ENCODE peak calls at places on chromosomes 1 and 21, in four cellular contexts. W, B, K and O are unnamed samples.

GRCh38 chr1:193013005-193013404 is 46.2 kb downstream of the UCHL5 start:
- DNase-seq in W (no peak), B (no peak), K (no peak), O (no peak)

GRCh38 chr1:74937176-74937575 is 197.0 kb upstream of the LHX8 start:
- DNase-seq in W (no peak), B (no peak), K (no peak), O (peak)

GRCh38 chr1:226181996-226182714 is 4.4 kb downstream of the ACBD3 start:
- DNase-seq in W (peak), B (peak), K (peak), O (peak)

GRCh38 chr1:157993179-157994080 is at the start of gene KIRREL1:
- DNase-seq in W (peak), B (peak), K (peak), O (peak)

GRCh38 chr1:155286544-155286943 is 9.3 kb downstream of the HCN3 start:
- DNase-seq in W (no peak), B (no peak), K (no peak), O (no peak)

GRCh38 chr1:192866224-192866868 is 57.5 kb downstream of the RGS2 start:
- DNase-seq in W (no peak), B (no peak), K (no peak), O (no peak)

GRCh38 chr1:55559802-55560201 is 344.6 kb upstream of the USP24 start:
- DNase-seq in W (no peak), B (no peak), K (no peak), O (peak)

GRCh38 chr1:37315236-37315870 is 159.0 kb upstream of the ZC3H12A start:
- DNase-seq in W (no peak), B (no peak), K (no peak), O (no peak)

GRCh38 chr1:202367200-202367742 is 18.8 kb downstream of the PPP1R12B start:
- DNase-seq in W (no peak), B (no peak), K (no peak), O (no peak)

GRCh38 chr1:246724001-246724724 is at the start of gene SCCPDH:
- DNase-seq in W (peak), B (peak), K (peak), O (peak)

GRCh38 chr1:175078629-175079028 is 11.0 kb downstream of the TNN start:
- DNase-seq in W (no peak), B (no peak), K (no peak), O (no peak)

GRCh38 chr1:32351859-32352745 is 10.2 kb downstream of the FAM229A start:
- DNase-seq in W (peak), B (peak), K (peak), O (peak)
- TF ChIP-seq POLR2A in W (no peak), B (no peak), K (no peak), O (no peak)

GRCh38 chr1:23367791-23368561 is 1.7 kb downstream of the ZNF436 start:
- DNase-seq in W (peak), B (peak), K (peak), O (peak)
- TF ChIP-seq POLR2A in W (no peak), B (peak), K (peak), O (peak)

GRCh38 chr21:39348355-39349210 is at the start of gene HMGN1:
- DNase-seq in W (peak), B (peak), K (peak), O (peak)

GRCh38 chr21:39347537-39347936 is 1.4 kb downstream of the HMGN1 start:
- DNase-seq in W (no peak), B (no peak), K (no peak), O (no peak)

GRCh38 chr21:39350094-39351006 is 1.5 kb upstream of the HMGN1 start:
- DNase-seq in W (no peak), B (no peak), K (no peak), O (no peak)

GRCh38 chr21:39348040-39348354 is 891 bp downstream of the HMGN1 start:
- DNase-seq in W (no peak), B (no peak), K (no peak), O (no peak)

DNA sequence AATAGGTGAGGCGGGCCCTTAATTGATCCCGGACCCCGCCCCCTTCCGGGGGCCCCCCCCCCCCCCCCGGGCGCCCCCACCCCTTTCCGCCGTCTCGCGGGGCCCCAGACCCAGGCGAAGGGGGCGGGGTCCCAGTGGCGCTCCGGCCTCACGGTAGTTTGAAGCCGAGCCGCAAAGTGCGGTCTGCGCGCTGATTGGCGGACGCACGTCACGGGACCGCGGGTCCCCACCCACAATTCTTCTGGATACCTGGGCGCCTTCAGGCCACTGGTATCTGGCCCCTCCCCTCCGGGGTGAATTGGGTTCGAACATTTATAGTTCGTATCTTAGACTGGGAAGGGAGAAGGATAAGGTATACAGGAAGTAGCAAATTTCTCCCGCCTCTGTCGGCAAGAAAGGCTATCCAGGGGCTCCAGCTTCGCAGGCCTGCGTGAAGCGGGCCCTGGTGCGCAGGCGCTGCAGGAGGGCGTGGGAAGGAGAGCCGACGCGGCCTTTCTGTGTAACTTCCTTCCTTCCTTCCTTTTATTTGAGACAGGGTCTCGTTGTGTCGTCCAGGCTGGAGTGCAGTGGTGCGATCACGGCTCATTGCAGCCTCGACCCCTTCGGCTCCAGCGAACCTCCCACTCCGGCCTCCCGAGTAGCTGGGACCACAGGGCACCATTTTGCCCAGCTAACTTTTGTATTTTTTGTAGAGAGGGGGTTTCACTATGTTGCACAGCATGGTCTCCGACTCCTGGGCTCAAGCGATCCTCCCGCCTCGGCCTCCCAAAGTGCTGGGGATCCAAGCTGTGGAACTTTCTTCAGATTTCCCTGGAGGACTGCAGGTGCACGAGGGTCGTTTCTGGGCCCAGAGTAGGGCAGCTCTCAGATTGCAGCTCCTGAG is 564 bp upstream of the HMGN1 start:
- DNase-seq in W (peak), B (peak), K (peak), O (peak)
- TF ChIP-seq POLR2A in W (peak), B (peak), K (no peak), O (no peak)

GRCh38 chr1:219177363-219177762 is 3.7 kb downstream of the LYPLAL1 start:
- DNase-seq in W (no peak), B (no peak), K (no peak), O (no peak)
- TF ChIP-seq POLR2A in W (no peak), B (no peak), K (no peak), O (no peak)

DNA sequence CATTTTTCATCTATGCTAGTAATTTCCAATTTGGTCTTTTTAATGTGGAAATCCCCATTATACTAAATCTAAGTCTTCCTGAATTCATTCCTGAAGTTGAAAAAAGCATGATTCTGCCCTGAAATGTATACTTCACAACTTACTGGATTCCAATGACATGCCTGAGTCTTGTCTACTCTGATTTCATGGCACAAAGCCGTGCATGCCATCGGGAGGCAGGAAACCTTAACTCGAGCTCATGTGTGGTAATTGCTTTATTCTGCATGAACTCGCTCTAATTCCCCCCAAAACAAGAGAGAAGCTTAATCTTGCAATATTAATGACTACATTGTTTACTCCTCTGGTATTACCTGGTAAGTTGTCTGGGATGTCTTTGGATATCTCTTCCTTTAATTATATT is 39.6 kb upstream of the PBX1 start:
- DNase-seq in W (no peak), B (no peak), K (no peak), O (no peak)
- TF ChIP-seq POLR2A in W (no peak), B (no peak), K (no peak), O (no peak)

DNA sequence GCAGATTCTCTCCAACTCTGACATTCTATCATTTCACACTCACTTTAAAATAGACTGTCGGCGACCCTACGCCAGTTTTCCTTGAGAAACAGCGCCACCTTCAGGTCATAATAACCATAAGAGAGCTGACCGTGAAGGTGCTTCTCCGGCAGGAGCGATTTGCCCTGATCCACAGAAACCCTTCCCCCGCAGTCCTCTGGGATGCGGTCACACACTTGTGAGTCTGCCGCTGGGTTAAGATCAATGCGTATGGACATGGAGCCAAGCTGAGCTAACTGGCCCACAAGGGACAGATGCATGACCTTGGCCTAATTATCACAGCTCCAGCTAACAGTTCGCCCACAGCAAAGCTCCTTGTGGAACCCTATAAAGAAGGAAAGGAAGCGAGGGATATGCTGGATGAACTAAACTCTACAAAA is 32.8 kb upstream of the IFNAR2 start:
- DNase-seq in W (peak), B (peak), K (peak), O (peak)
- TF ChIP-seq POLR2A in W (no peak), B (no peak), K (no peak), O (no peak)